ENCODE peak calls at places on chromosome 15, in nine cellular contexts. A is fibroblast of lung, C is PC-3, W is GM23248, K is PC-9, P is Karpas-422, V is H9, D is mesenchymal stem cell, B is DND-41. L is an unnamed sample.

GRCh38 chr15:80265021-80265420 is 13.0 kb upstream of the CTXND1 start:
- DNase-seq in V (no peak), K (no peak), C (peak; percentile 25), A (no peak), W (peak; percentile 64), P (no peak), D (no peak), B (no peak), L (no peak)

GRCh38 chr15:60905587-60905986 is 323.5 kb downstream of the RORA start:
- DNase-seq in W (no peak), D (no peak), K (no peak), P (peak; percentile 43), B (no peak), A (no peak), C (no peak), V (peak; percentile 45), L (no peak)

GRCh38 chr15:95557226-95558046 is 773.1 kb upstream of the NR2F2 start:
- DNase-seq in B (no peak), C (peak; percentile 92), K (peak; percentile 32), D (peak; percentile 95), P (no peak), A (peak; percentile 93), W (peak; percentile 95), V (no peak), L (no peak)

GRCh38 chr15:35622641-35623340 is 76.8 kb upstream of the DPH6 start:
- DNase-seq in D (no peak), W (no peak), A (no peak), C (no peak), P (no peak), B (no peak), V (no peak), K (no peak), L (no peak)

GRCh38 chr15:40831861-40832260 is 3.4 kb upstream of the PPP1R14D start:
- DNase-seq in P (no peak), B (no peak), D (no peak), C (no peak), K (no peak), A (no peak), V (no peak), W (no peak), L (no peak)

GRCh38 chr15:56349554-56349953 is 15.7 kb upstream of the TEX9 start:
- DNase-seq in P (no peak), D (no peak), W (no peak), B (no peak), V (no peak), A (no peak), C (no peak), K (no peak), L (no peak)

GRCh38 chr15:78308422-78309021 is 9.1 kb upstream of the SKIC8 start:
- DNase-seq in D (peak; percentile 68), B (peak; percentile 56), K (peak; percentile 68), C (peak; percentile 79), V (peak; percentile 92), W (peak; percentile 82), A (peak; percentile 59), P (peak; percentile 88), L (peak; percentile 88)

GRCh38 chr15:78317145-78317836 is 17.9 kb upstream of the SKIC8 start:
- DNase-seq in K (peak; percentile 42), P (no peak), W (peak; percentile 27), V (no peak), B (no peak), A (peak; percentile 12), C (peak; percentile 52), D (peak; percentile 9), L (peak; percentile 80)

GRCh38 chr15:82986442-82986780 is 401 bp downstream of the RAMAC start:
- DNase-seq in B (peak; percentile 26), W (no peak), C (peak; percentile 10), P (peak; percentile 61), K (no peak), A (no peak), D (no peak), V (no peak), L (peak; percentile 81)

DNA sequence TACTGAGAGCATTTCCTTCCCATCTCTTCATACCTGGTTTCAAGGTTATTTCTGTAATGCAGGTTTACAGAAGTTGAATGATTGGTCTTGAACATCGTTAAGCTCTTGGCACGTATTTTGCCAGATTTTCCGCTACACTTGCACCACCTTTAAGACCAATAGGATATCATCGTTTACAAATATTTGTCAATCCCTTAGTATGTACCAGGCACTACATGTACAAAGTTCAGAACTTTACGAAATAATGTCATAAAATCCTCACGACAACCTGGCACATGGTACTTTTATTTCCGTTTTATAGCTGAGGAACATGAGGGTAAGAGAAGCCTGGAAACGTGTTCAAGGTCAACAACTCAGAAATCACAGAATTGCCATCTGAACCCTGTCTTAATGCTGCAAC is 6.3 kb downstream of the LRRK1 start:
- DNase-seq in A (no peak), V (no peak), D (no peak), K (no peak), C (no peak), W (no peak), B (no peak), P (no peak), L (no peak)
- H3K4me1 ChIP-seq in A (no peaks in the 10 kb centered on the region), V (no peaks in the 10 kb centered on the region), D (peaks cover 7% of the 10 kb centered on the region), K (peaks cover 13% of the 10 kb centered on the region), C (peaks cover 21% of the 10 kb centered on the region), W (no peaks in the 10 kb centered on the region), B (no peaks in the 10 kb centered on the region), P (peaks cover 98% of the 10 kb centered on the region), L (peaks cover 5% of the 10 kb centered on the region)

DNA sequence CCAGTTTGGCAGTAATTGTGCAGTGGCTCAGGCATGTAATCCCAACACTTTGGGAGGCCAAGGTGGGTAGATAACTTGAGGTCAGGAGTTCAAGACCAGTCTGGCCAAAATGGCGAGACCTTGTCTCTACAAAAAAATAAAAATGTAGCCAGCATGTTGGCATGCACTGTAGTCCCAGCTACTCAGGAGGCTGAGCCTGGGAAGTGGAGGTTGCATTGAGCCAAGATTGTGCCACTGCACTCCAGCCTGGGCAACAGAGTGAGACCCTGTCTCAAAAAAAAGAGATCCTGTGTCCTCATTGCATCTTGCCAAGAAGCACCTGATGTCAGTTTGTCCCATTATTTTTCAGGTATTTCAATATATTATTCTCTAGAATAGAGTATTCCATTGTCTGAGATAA is 61.8 kb downstream of the CRTC3 start:
- DNase-seq in A (no peak), K (no peak), D (no peak), P (no peak), C (no peak), W (no peak), V (no peak), B (no peak), L (no peak)
- H3K4me2 ChIP-seq in A (no peak overlapping the region), K (no peak overlapping the region), D (no peak overlapping the region), P (no peak overlapping the region), C (no peak overlapping the region), W (peak overlapping the region; percentile 46), V (no peak overlapping the region), B (no peak overlapping the region), L (peak overlapping the region; percentile 57)

GRCh38 chr15:89110060-89110459 is 21.8 kb downstream of the ABHD2 start:
- DNase-seq in D (no peak), P (no peak), W (no peak), V (no peak), B (no peak), K (no peak), C (no peak), A (no peak), L (no peak)
- H3K4me1 ChIP-seq in D (peaks cover 10% of the 10 kb centered on the region), P (peaks cover 17% of the 10 kb centered on the region), W (peaks cover 27% of the 10 kb centered on the region), V (peaks cover 7% of the 10 kb centered on the region), B (no peaks in the 10 kb centered on the region), K (peaks cover 90% of the 10 kb centered on the region), C (peaks cover 47% of the 10 kb centered on the region), A (peaks cover 14% of the 10 kb centered on the region), L (peaks cover 38% of the 10 kb centered on the region)

DNA sequence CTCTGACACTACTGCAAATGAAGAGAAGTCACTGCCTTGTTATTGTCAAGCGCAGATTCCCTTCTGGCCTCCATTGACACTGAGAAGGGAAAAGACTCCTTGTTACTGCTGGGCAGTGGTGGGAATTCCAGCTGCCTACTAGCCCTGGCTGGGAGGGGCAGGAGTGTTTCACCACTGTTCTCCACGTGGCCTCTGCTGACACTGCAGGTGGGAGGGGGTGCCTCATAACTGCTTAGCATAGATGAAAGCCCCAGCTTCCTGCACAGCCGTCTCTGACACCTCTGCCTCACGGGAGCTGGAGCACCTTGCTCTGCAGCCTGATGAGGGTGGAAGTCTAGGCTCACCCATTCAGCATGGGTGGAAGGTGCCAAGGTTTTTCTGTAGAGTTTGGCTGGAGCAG is 52.2 kb downstream of the TM2D3 start:
- DNase-seq in P (no peak), K (no peak), A (no peak), C (no peak), B (peak; percentile 18), W (no peak), D (no peak), V (no peak), L (no peak)
- H3K4me2 ChIP-seq in P (no peak overlapping the region), K (no peak overlapping the region), A (no peak overlapping the region), C (no peak overlapping the region), B (peak overlapping the region; percentile 7), W (no peak overlapping the region), D (no peak overlapping the region), V (no peak overlapping the region), L (no peak overlapping the region)

L was measured in osteoblast.